ENCODE peak calls at places on chromosomes 13 and 19, in ten cellular contexts. One of them, this sample, is unnamed.

GRCh38 chr13:50691176-50691681 is 152.3 kb downstream of the DLEU7 start:
- DNase-seq in AG04449: no peak
- DNase-seq in astrocyte of the spinal cord: no peak
- DNase-seq in heart right ventricle: no peak
- DNase-seq in hepatocyte: no peak
- DNase-seq in OCI-LY7: no peak
- DNase-seq in cardiac muscle cell: peak; percentile 65
- DNase-seq in lower lobe of right lung: no peak
- DNase-seq in tibial nerve: no peak
- DNase-seq in foreskin fibroblast: no peak
- DNase-seq in this sample: no peak

GRCh38 chr13:66427330-66427990 is 802.7 kb downstream of the PCDH9 start:
- DNase-seq in lower lobe of right lung: no peak
- DNase-seq in cardiac muscle cell: peak; percentile 33
- DNase-seq in heart right ventricle: no peak
- DNase-seq in astrocyte of the spinal cord: no peak
- DNase-seq in tibial nerve: no peak
- DNase-seq in OCI-LY7: no peak
- DNase-seq in foreskin fibroblast: peak; percentile 57
- DNase-seq in hepatocyte: no peak
- DNase-seq in AG04449: no peak
- DNase-seq in this sample: peak; percentile 72

GRCh38 chr13:34542321-34542720 is 399.7 kb upstream of the NBEA start:
- DNase-seq in AG04449: no peak
- DNase-seq in tibial nerve: no peak
- DNase-seq in heart right ventricle: no peak
- DNase-seq in foreskin fibroblast: no peak
- DNase-seq in lower lobe of right lung: no peak
- DNase-seq in OCI-LY7: no peak
- DNase-seq in hepatocyte: no peak
- DNase-seq in cardiac muscle cell: no peak
- DNase-seq in astrocyte of the spinal cord: no peak
- DNase-seq in this sample: no peak

GRCh38 chr19:19171821-19172532 is 1.9 kb upstream of the MEF2B start:
- DNase-seq in lower lobe of right lung: no peak
- DNase-seq in heart right ventricle: no peak
- DNase-seq in hepatocyte: peak; percentile 69
- DNase-seq in cardiac muscle cell: peak; percentile 84
- DNase-seq in tibial nerve: no peak
- DNase-seq in astrocyte of the spinal cord: peak; percentile 26
- DNase-seq in AG04449: no peak
- DNase-seq in OCI-LY7: peak; percentile 73
- DNase-seq in foreskin fibroblast: peak; percentile 88
- DNase-seq in this sample: peak; percentile 47

GRCh38 chr19:8145969-8146368 is 3.4 kb downstream of the FBN3 start:
- DNase-seq in OCI-LY7: peak; percentile 27
- DNase-seq in heart right ventricle: no peak
- DNase-seq in hepatocyte: no peak
- DNase-seq in lower lobe of right lung: no peak
- DNase-seq in tibial nerve: no peak
- DNase-seq in astrocyte of the spinal cord: no peak
- DNase-seq in foreskin fibroblast: no peak
- DNase-seq in cardiac muscle cell: no peak
- DNase-seq in AG04449: no peak
- DNase-seq in this sample: no peak

GRCh38 chr19:58128041-58128685 is 22.4 kb downstream of the ZNF329 start:
- DNase-seq in tibial nerve: no peak
- DNase-seq in OCI-LY7: no peak
- DNase-seq in cardiac muscle cell: no peak
- DNase-seq in heart right ventricle: no peak
- DNase-seq in hepatocyte: no peak
- DNase-seq in astrocyte of the spinal cord: no peak
- DNase-seq in AG04449: no peak
- DNase-seq in lower lobe of right lung: no peak
- DNase-seq in foreskin fibroblast: no peak
- DNase-seq in this sample: no peak

GRCh38 chr19:29404015-29404414 is 121.8 kb upstream of the VSTM2B start:
- DNase-seq in OCI-LY7: no peak
- DNase-seq in foreskin fibroblast: no peak
- DNase-seq in cardiac muscle cell: no peak
- DNase-seq in heart right ventricle: no peak
- DNase-seq in astrocyte of the spinal cord: no peak
- DNase-seq in hepatocyte: no peak
- DNase-seq in lower lobe of right lung: no peak
- DNase-seq in tibial nerve: no peak
- DNase-seq in AG04449: no peak
- DNase-seq in this sample: no peak

GRCh38 chr13:27022571-27023311 is 148.9 kb downstream of the USP12 start:
- DNase-seq in OCI-LY7: no peak
- DNase-seq in foreskin fibroblast: peak; percentile 60
- DNase-seq in cardiac muscle cell: peak; percentile 49
- DNase-seq in lower lobe of right lung: no peak
- DNase-seq in tibial nerve: no peak
- DNase-seq in hepatocyte: peak; percentile 65
- DNase-seq in heart right ventricle: no peak
- DNase-seq in AG04449: no peak
- DNase-seq in astrocyte of the spinal cord: peak; percentile 50
- DNase-seq in this sample: no peak

GRCh38 chr13:106917673-106918652 is 350.0 kb upstream of the ARGLU1 start:
- DNase-seq in cardiac muscle cell: peak; percentile 84
- DNase-seq in astrocyte of the spinal cord: peak; percentile 81
- DNase-seq in OCI-LY7: peak; percentile 71
- DNase-seq in AG04449: no peak
- DNase-seq in tibial nerve: peak; percentile 61
- DNase-seq in heart right ventricle: peak; percentile 77
- DNase-seq in lower lobe of right lung: peak; percentile 76
- DNase-seq in foreskin fibroblast: peak; percentile 90
- DNase-seq in hepatocyte: peak; percentile 89
- DNase-seq in this sample: peak; percentile 16

GRCh38 chr19:2253106-2254051 is 2.8 kb downstream of the JSRP1 start:
- DNase-seq in astrocyte of the spinal cord: no peak
- DNase-seq in AG04449: no peak
- DNase-seq in foreskin fibroblast: no peak
- DNase-seq in OCI-LY7: peak; percentile 78
- DNase-seq in tibial nerve: no peak
- DNase-seq in heart right ventricle: no peak
- DNase-seq in cardiac muscle cell: no peak
- DNase-seq in hepatocyte: no peak
- DNase-seq in lower lobe of right lung: no peak
- DNase-seq in this sample: no peak

GRCh38 chr19:2251577-2252480 is 2.7 kb downstream of the AMH start:
- DNase-seq in lower lobe of right lung: no peak
- DNase-seq in OCI-LY7: no peak
- DNase-seq in AG04449: no peak
- DNase-seq in heart right ventricle: no peak
- DNase-seq in tibial nerve: no peak
- DNase-seq in hepatocyte: no peak
- DNase-seq in astrocyte of the spinal cord: no peak
- DNase-seq in foreskin fibroblast: no peak
- DNase-seq in cardiac muscle cell: no peak
- DNase-seq in this sample: no peak

GRCh38 chr19:2254052-2254872 is 2.0 kb downstream of the JSRP1 start:
- DNase-seq in heart right ventricle: no peak
- DNase-seq in AG04449: no peak
- DNase-seq in tibial nerve: no peak
- DNase-seq in foreskin fibroblast: no peak
- DNase-seq in cardiac muscle cell: peak; percentile 59
- DNase-seq in OCI-LY7: no peak
- DNase-seq in lower lobe of right lung: no peak
- DNase-seq in hepatocyte: peak; percentile 81
- DNase-seq in astrocyte of the spinal cord: no peak
- DNase-seq in this sample: no peak

GRCh38 chr19:2250765-2251576 is 1.8 kb downstream of the AMH start:
- DNase-seq in cardiac muscle cell: no peak
- DNase-seq in hepatocyte: no peak
- DNase-seq in heart right ventricle: no peak
- DNase-seq in AG04449: no peak
- DNase-seq in lower lobe of right lung: no peak
- DNase-seq in tibial nerve: no peak
- DNase-seq in OCI-LY7: no peak
- DNase-seq in astrocyte of the spinal cord: no peak
- DNase-seq in foreskin fibroblast: no peak
- DNase-seq in this sample: no peak

DNA sequence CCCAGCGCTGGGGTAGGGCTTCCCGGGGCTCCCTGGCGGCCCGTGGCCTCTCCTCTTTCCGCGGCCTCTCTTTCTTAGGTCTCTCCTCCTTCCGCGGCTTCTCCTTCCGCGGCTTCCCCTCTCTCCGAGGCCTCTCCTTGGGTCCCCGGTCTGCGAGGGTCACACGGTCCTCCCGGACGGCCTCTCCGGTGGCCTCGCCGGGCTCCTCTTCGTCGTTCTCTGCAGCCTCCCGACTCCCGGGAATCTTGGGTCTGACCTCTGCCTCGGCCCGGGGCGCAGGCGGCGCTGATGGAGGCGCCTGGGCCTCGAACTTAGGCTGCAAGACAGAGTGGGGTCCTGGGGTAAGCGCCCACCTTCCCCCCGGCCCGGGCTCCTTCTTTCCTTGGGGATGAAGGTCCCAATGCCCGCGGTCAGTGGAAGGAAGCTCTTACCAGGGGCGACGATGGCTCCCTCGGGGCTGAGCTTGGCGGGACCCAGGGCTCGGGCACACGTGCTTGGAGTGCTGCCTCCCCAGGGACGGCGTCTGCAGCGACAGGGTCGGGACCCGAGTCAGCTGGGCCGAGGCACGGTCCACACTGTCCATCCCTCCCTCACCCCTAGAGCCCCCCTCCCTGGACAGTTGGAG is 3.5 kb downstream of the AMH start:
- DNase-seq in cardiac muscle cell: no peak
- DNase-seq in hepatocyte: no peak
- DNase-seq in tibial nerve: no peak
- DNase-seq in AG04449: no peak
- DNase-seq in OCI-LY7: no peak
- DNase-seq in foreskin fibroblast: no peak
- DNase-seq in lower lobe of right lung: no peak
- DNase-seq in astrocyte of the spinal cord: no peak
- DNase-seq in heart right ventricle: no peak
- DNase-seq in this sample: no peak
- H3K4me3 ChIP-seq in cardiac muscle cell: no peak overlapping the region
- H3K4me3 ChIP-seq in hepatocyte: no peak overlapping the region
- H3K4me3 ChIP-seq in tibial nerve: no peak overlapping the region
- H3K4me3 ChIP-seq in AG04449: no peak overlapping the region
- H3K4me3 ChIP-seq in OCI-LY7: peak overlapping the region; percentile 47
- H3K4me3 ChIP-seq in foreskin fibroblast: no peak overlapping the region
- H3K4me3 ChIP-seq in lower lobe of right lung: peak overlapping the region; percentile 25
- H3K4me3 ChIP-seq in astrocyte of the spinal cord: no peak overlapping the region
- H3K4me3 ChIP-seq in heart right ventricle: no peak overlapping the region
- H3K4me3 ChIP-seq in this sample: no peak overlapping the region

GRCh38 chr13:88144580-88144979 is 473.4 kb downstream of the SLITRK5 start:
- DNase-seq in lower lobe of right lung: no peak
- DNase-seq in heart right ventricle: no peak
- DNase-seq in cardiac muscle cell: no peak
- DNase-seq in OCI-LY7: no peak
- DNase-seq in foreskin fibroblast: no peak
- DNase-seq in hepatocyte: no peak
- DNase-seq in astrocyte of the spinal cord: no peak
- DNase-seq in AG04449: no peak
- DNase-seq in tibial nerve: no peak
- DNase-seq in this sample: no peak
- H3K4me3 ChIP-seq in lower lobe of right lung: no peak overlapping the region
- H3K4me3 ChIP-seq in heart right ventricle: no peak overlapping the region
- H3K4me3 ChIP-seq in cardiac muscle cell: no peak overlapping the region
- H3K4me3 ChIP-seq in OCI-LY7: no peak overlapping the region
- H3K4me3 ChIP-seq in foreskin fibroblast: no peak overlapping the region
- H3K4me3 ChIP-seq in hepatocyte: no peak overlapping the region
- H3K4me3 ChIP-seq in astrocyte of the spinal cord: no peak overlapping the region
- H3K4me3 ChIP-seq in AG04449: no peak overlapping the region
- H3K4me3 ChIP-seq in tibial nerve: no peak overlapping the region
- H3K4me3 ChIP-seq in this sample: no peak overlapping the region

GRCh38 chr19:56092685-56093631 is 28.1 kb downstream of the ZNF787 start:
- DNase-seq in lower lobe of right lung: no peak
- DNase-seq in AG04449: no peak
- DNase-seq in OCI-LY7: no peak
- DNase-seq in cardiac muscle cell: no peak
- DNase-seq in foreskin fibroblast: no peak
- DNase-seq in astrocyte of the spinal cord: no peak
- DNase-seq in hepatocyte: no peak
- DNase-seq in tibial nerve: no peak
- DNase-seq in heart right ventricle: no peak
- DNase-seq in this sample: no peak
- H3K4me3 ChIP-seq in lower lobe of right lung: no peak overlapping the region
- H3K4me3 ChIP-seq in AG04449: no peak overlapping the region
- H3K4me3 ChIP-seq in OCI-LY7: no peak overlapping the region
- H3K4me3 ChIP-seq in cardiac muscle cell: no peak overlapping the region
- H3K4me3 ChIP-seq in foreskin fibroblast: no peak overlapping the region
- H3K4me3 ChIP-seq in astrocyte of the spinal cord: no peak overlapping the region
- H3K4me3 ChIP-seq in hepatocyte: no peak overlapping the region
- H3K4me3 ChIP-seq in tibial nerve: no peak overlapping the region
- H3K4me3 ChIP-seq in heart right ventricle: no peak overlapping the region
- H3K4me3 ChIP-seq in this sample: no peak overlapping the region

GRCh38 chr19:21588202-21588601 is 82.8 kb downstream of the ZNF429 start:
- DNase-seq in heart right ventricle: no peak
- DNase-seq in AG04449: no peak
- DNase-seq in OCI-LY7: no peak
- DNase-seq in hepatocyte: no peak
- DNase-seq in tibial nerve: no peak
- DNase-seq in foreskin fibroblast: no peak
- DNase-seq in lower lobe of right lung: no peak
- DNase-seq in cardiac muscle cell: no peak
- DNase-seq in astrocyte of the spinal cord: no peak
- DNase-seq in this sample: no peak

GRCh38 chr19:21586341-21587116 is 81.1 kb downstream of the ZNF429 start:
- DNase-seq in cardiac muscle cell: no peak
- DNase-seq in OCI-LY7: no peak
- DNase-seq in heart right ventricle: no peak
- DNase-seq in hepatocyte: peak; percentile 30
- DNase-seq in tibial nerve: no peak
- DNase-seq in AG04449: no peak
- DNase-seq in foreskin fibroblast: no peak
- DNase-seq in astrocyte of the spinal cord: no peak
- DNase-seq in lower lobe of right lung: peak; percentile 55
- DNase-seq in this sample: no peak

GRCh38 chr19:21587549-21587948 is 82.1 kb downstream of the ZNF429 start:
- DNase-seq in astrocyte of the spinal cord: no peak
- DNase-seq in cardiac muscle cell: no peak
- DNase-seq in hepatocyte: no peak
- DNase-seq in foreskin fibroblast: no peak
- DNase-seq in tibial nerve: no peak
- DNase-seq in lower lobe of right lung: no peak
- DNase-seq in heart right ventricle: no peak
- DNase-seq in OCI-LY7: no peak
- DNase-seq in AG04449: no peak
- DNase-seq in this sample: no peak

GRCh38 chr19:21585491-21585890 is 80.1 kb downstream of the ZNF429 start:
- DNase-seq in AG04449: no peak
- DNase-seq in lower lobe of right lung: no peak
- DNase-seq in cardiac muscle cell: no peak
- DNase-seq in tibial nerve: no peak
- DNase-seq in heart right ventricle: no peak
- DNase-seq in foreskin fibroblast: no peak
- DNase-seq in OCI-LY7: no peak
- DNase-seq in astrocyte of the spinal cord: no peak
- DNase-seq in hepatocyte: no peak
- DNase-seq in this sample: no peak

DNA sequence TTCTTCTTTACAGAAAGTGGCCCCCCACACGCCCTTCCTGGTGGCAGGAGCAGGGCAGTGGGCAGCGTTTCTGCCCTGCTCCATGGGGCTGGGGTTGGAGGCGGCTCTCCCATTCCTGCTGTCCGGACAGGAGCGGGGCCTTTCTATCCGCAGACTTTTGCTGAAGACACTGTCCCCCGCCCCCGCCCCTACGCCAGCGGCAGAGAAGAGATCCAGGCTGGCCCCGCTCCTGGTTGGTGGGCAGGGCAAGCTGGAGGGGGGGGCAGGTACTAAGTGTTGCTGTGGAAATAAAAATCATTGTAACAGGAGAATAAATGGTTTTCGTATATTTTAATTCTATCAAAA is 81.7 kb downstream of the ZNF429 start:
- DNase-seq in hepatocyte: no peak
- DNase-seq in foreskin fibroblast: no peak
- DNase-seq in AG04449: no peak
- DNase-seq in astrocyte of the spinal cord: no peak
- DNase-seq in tibial nerve: no peak
- DNase-seq in heart right ventricle: peak; percentile 24
- DNase-seq in lower lobe of right lung: no peak
- DNase-seq in cardiac muscle cell: no peak
- DNase-seq in OCI-LY7: no peak
- DNase-seq in this sample: no peak
- H3K4me3 ChIP-seq in hepatocyte: peak overlapping the region; percentile 33
- H3K4me3 ChIP-seq in foreskin fibroblast: no peak overlapping the region
- H3K4me3 ChIP-seq in AG04449: no peak overlapping the region
- H3K4me3 ChIP-seq in astrocyte of the spinal cord: no peak overlapping the region
- H3K4me3 ChIP-seq in tibial nerve: peak overlapping the region; percentile 19
- H3K4me3 ChIP-seq in heart right ventricle: peak overlapping the region; percentile 62
- H3K4me3 ChIP-seq in lower lobe of right lung: peak overlapping the region; percentile 64
- H3K4me3 ChIP-seq in cardiac muscle cell: peak overlapping the region; percentile 49
- H3K4me3 ChIP-seq in OCI-LY7: no peak overlapping the region
- H3K4me3 ChIP-seq in this sample: no peak overlapping the region

This sample was measured in skeletal muscle cell.